ENCODE peak calls at places on chromosome 7, in eight cellular contexts. Z is NB4, E is PC-9, H is mammary epithelial cell, M is choroid plexus epithelial cell, O is fibroblast of lung, P is A549, K is IMR-90. Q is an unnamed sample.

GRCh38 chr7:88845091-88845490 is 49.6 kb upstream of the TEX47 start:
- DNase-seq in H (no peak), P (no peak), K (no peak), Z (no peak), M (no peak), E (no peak), O (no peak), Q (no peak)

GRCh38 chr7:12670071-12670729 is 17.2 kb upstream of the ARL4A start:
- DNase-seq in P (no peak), H (no peak), Z (no peak), E (no peak), K (peak; percentile 87), M (peak; percentile 90), O (peak; percentile 92), Q (peak; percentile 36)

GRCh38 chr7:153087498-153087897 is 327.9 kb downstream of the ACTR3B start:
- DNase-seq in Z (peak; percentile 23), E (no peak), H (no peak), P (no peak), K (no peak), O (no peak), M (peak; percentile 10), Q (no peak)

GRCh38 chr7:141754939-141755338 is 9.0 kb upstream of the TAS2R3 start:
- DNase-seq in M (peak; percentile 46), E (no peak), O (peak; percentile 33), P (peak; percentile 33), Z (peak; percentile 61), K (no peak), H (peak; percentile 11), Q (peak; percentile 54)

GRCh38 chr7:96311967-96312366 is 9.9 kb downstream of the SLC25A13 start:
- DNase-seq in E (no peak), H (peak; percentile 51), K (peak; percentile 35), M (peak; percentile 82), O (peak; percentile 49), Z (peak; percentile 83), P (no peak), Q (peak; percentile 50)

GRCh38 chr7:67301667-67302066 is 305.0 kb downstream of the TYW1 start:
- DNase-seq in E (no peak), K (peak; percentile 25), O (peak; percentile 15), H (no peak), Z (peak; percentile 14), P (no peak), M (peak; percentile 33), Q (peak; percentile 5)

GRCh38 chr7:56175784-56176183 is 59.6 kb upstream of the NUPR2 start:
- DNase-seq in M (peak; percentile 9), P (no peak), K (no peak), O (no peak), Z (no peak), E (no peak), H (no peak), Q (no peak)

GRCh38 chr7:146074195-146074765 is 42.3 kb upstream of the CNTNAP2 start:
- DNase-seq in E (no peak), P (no peak), K (no peak), H (no peak), Z (no peak), O (no peak), M (no peak), Q (no peak)

GRCh38 chr7:30799206-30799975 is 28.2 kb downstream of the MINDY4 start:
- DNase-seq in P (no peak), O (peak; percentile 89), M (peak; percentile 83), Z (peak; percentile 90), E (peak; percentile 85), H (peak; percentile 99), K (peak; percentile 93), Q (peak; percentile 93)

GRCh38 chr7:155586843-155587440 is 40.6 kb upstream of the CNPY1 start:
- DNase-seq in E (no peak), P (no peak), O (no peak), M (no peak), H (no peak), Z (no peak), K (no peak), Q (no peak)

GRCh38 chr7:97835296-97836138 is 36.7 kb downstream of the ASNS start:
- DNase-seq in M (peak; percentile 84), H (peak; percentile 25), O (peak; percentile 73), E (peak; percentile 42), P (peak; percentile 67), Z (peak; percentile 74), K (peak; percentile 63), Q (peak; percentile 80)

GRCh38 chr7:1223196-1224092 is 9.2 kb upstream of the UNCX start:
- DNase-seq in E (no peak), O (no peak), Z (peak; percentile 79), K (no peak), P (peak; percentile 38), M (no peak), H (no peak), Q (no peak)

GRCh38 chr7:30225863-30226361 is 58.5 kb upstream of the ZNRF2 start:
- DNase-seq in K (peak; percentile 8), E (peak; percentile 99), M (peak; percentile 52), H (peak; percentile 97), O (peak; percentile 64), Z (peak; percentile 97), P (no peak), Q (peak; percentile 61)

GRCh38 chr7:116785851-116786250 is 76.5 kb upstream of the CAPZA2 start:
- DNase-seq in H (no peak), M (no peak), K (no peak), Z (no peak), P (no peak), O (no peak), E (no peak), Q (no peak)

GRCh38 chr7:116784647-116785046 is 77.7 kb upstream of the CAPZA2 start:
- DNase-seq in P (no peak), E (no peak), M (no peak), H (no peak), Z (no peak), O (no peak), K (no peak), Q (no peak)

GRCh38 chr7:116788542-116789197 is 73.7 kb upstream of the CAPZA2 start:
- DNase-seq in O (peak; percentile 88), H (no peak), M (no peak), E (no peak), Z (no peak), K (peak; percentile 58), P (no peak), Q (no peak)

GRCh38 chr7:116787881-116788280 is 74.5 kb upstream of the CAPZA2 start:
- DNase-seq in H (no peak), K (no peak), E (no peak), P (no peak), O (no peak), Z (no peak), M (no peak), Q (no peak)

DNA sequence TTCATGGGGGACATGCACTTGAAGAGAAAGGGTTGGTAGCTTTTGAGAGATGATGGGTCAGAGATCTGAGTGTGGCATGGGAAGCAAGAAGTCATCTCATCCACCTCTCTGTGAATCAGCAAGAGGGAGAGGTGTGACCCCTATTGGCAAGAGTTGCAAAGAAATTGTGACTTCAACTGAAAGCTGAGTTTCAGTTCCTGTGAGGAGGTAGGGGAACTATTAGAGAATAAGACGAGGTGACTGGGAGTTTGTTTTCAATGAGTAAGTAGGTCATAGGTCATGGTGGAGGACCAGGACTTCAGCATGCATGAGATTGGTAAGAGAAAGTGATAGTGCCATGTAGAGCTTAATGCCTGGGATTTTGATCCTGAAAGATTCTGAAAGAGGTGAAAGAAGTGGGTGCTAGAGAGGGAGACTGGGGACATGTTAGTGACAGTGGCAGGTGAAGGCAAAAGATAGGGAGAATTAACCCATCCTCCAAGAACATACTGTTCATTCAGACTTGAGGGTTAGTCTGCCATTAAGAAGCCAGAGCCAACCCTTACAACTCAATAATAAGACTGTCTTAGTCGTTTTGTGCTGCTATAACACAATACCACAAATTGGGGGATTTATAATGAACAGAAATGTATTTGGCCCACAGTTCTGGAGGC is 75.5 kb upstream of the CAPZA2 start:
- DNase-seq in P (peak; percentile 59), E (peak; percentile 60), M (peak; percentile 73), Z (peak; percentile 57), K (peak; percentile 46), H (peak; percentile 70), O (peak; percentile 43), Q (peak; percentile 71)
- TF ChIP-seq CTCF in P (peak; percentile 56), E (no peak), M (peak; percentile 72), Z (peak; percentile 55), K (peak; percentile 46), H (peak; percentile 37), O (no peak), Q (peak; percentile 54)

DNA sequence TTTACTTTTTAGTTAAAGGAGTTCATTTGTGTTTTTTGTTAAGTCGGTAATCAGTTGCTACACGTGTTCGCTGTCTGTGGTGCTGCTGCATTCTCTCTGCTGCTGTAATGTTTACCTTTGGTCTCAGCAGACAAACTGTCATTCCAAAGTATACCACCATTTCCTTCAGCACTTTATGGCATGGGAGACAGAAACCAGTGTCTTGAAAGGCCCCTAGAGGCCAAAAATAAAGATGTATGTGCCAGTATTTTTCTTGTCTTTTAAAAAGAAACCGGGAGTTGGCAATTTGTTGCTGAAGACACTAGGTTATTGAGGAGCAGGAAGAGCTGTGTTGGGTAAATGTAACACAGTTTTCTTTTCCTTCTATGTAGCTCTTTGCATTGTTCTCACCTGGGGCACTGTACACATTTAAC is 24.1 kb downstream of the ZNF92 start:
- DNase-seq in K (no peak), M (peak; percentile 68), H (no peak), E (no peak), P (no peak), Z (no peak), O (no peak), Q (peak; percentile 28)
- TF ChIP-seq CTCF in K (no peak), M (peak; percentile 14), H (no peak), E (no peak), P (no peak), Z (no peak), O (no peak), Q (no peak)

GRCh38 chr7:28940741-28941385 is 17.3 kb downstream of the TRIL start:
- DNase-seq in H (no peak), M (no peak), K (no peak), E (no peak), O (no peak), Z (no peak), P (no peak), Q (no peak)
- TF ChIP-seq CTCF in H (no peak), M (no peak), K (no peak), E (no peak), O (no peak), Z (no peak), P (no peak), Q (no peak)

DNA sequence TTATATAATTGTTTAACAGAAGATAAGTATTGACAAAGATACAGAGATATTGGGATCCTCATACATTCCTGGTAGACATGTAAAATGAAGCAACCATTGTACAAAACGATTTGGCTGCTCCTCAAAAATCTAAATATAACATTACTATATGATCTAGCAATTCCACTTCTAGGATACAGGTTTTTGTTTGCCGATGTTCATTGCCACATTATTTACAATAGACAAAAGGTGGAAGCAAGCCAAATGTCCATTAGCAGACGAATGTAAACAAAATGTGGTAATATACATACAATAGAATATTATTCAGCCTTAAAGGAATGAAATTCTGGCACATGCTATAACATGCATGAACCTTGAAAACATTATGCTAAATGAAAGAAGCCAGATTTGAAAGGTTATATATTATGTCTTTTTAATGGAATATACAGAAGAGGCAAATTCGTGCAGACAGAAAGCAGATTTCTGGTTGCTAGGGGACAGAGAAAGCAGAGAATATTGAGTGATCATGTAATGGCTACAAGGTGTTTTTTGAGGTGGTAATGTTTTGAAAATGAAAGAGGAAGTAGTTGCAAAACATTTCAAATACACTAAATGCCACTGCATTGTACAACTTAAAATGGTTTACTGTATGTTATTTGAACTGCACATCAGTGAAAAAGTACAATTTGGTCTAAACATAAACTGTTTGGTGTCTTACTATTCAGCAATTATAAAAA is 44.9 kb downstream of the POLR1F start:
- DNase-seq in M (no peak), Z (peak; percentile 43), O (no peak), H (peak; percentile 11), K (no peak), P (peak; percentile 5), E (peak; percentile 49), Q (no peak)
- TF ChIP-seq CTCF in M (no peak), Z (no peak), O (no peak), H (no peak), K (no peak), P (no peak), E (no peak), Q (no peak)

Q was measured in cardiac fibroblast.